ENCODE peak calls at places on chromosomes 7 and 10, in four cellular contexts. F, G, H and L are unnamed samples.

GRCh38 chr7:77313086-77313485 is 103.1 kb downstream of the GSAP start:
- DNase-seq in F (no peak), G (no peak), H (no peak), L (no peak)

GRCh38 chr7:55964261-55964801 is at the start of gene NIPSNAP2:
- DNase-seq in F (no peak), G (peak), H (peak), L (peak)

GRCh38 chr10:90420637-90421318 is 437.1 kb downstream of the HTR7 start:
- DNase-seq in F (no peak), G (no peak), H (no peak), L (no peak)

GRCh38 chr7:57414852-57415251 is 35.1 kb upstream of the ZNF716 start:
- DNase-seq in F (no peak), G (no peak), H (no peak), L (no peak)

GRCh38 chr10:79176052-79176501 is 107.3 kb downstream of the ZMIZ1 start:
- DNase-seq in F (no peak), G (no peak), H (no peak), L (no peak)

GRCh38 chr10:122019414-122019975 is 30.5 kb downstream of the TACC2 start:
- DNase-seq in F (no peak), G (no peak), H (no peak), L (no peak)

GRCh38 chr7:3106353-3106752 is 62.7 kb upstream of the CARD11 start:
- DNase-seq in F (no peak), G (no peak), H (no peak), L (no peak)

GRCh38 chr7:45682358-45682735 is 108.2 kb downstream of the ADCY1 start:
- DNase-seq in F (no peak), G (no peak), H (no peak), L (no peak)

GRCh38 chr10:132611986-132612385 is 74.4 kb downstream of the INPP5A start:
- DNase-seq in F (no peak), G (no peak), H (peak), L (no peak)